ENCODE peak calls at places on chromosomes 12 and 14, in nine cellular contexts. X is NCI-H446 treated with DMSO at 0.1 percent for 48 hours; H is activated naive CD4-positive, alpha-beta T cell treated with Interleukin-2 at 50 U/mL for 16 hours; S is NCI-H2081; P is activated gamma-delta T cell treated with Interleukin-2 at 50 U/mL for 16 hours; N is brain microvascular endothelial cell; E is gastrocnemius medialis; O is globus pallidus; V is midbrain. M is an unnamed sample.

GRCh38 chr14:96399405-96399804 is 7.5 kb downstream of the AK7 start:
- DNase-seq in O (no peak), V (no peak), X (no peak), N (no peak), H (no peak), P (no peak), E (no peak), S (no peak), M (no peak)

GRCh38 chr14:62667515-62667914 is 377.7 kb downstream of the KCNH5 start:
- DNase-seq in S (no peak), P (no peak), H (no peak), V (no peak), X (no peak), E (no peak), O (no peak), N (no peak), M (no peak)

GRCh38 chr14:60650382-60650961 is 1.2 kb upstream of the SIX1 start:
- DNase-seq in S (no peak), E (peak), H (no peak), N (no peak), O (no peak), P (no peak), V (no peak), X (no peak), M (no peak)

GRCh38 chr14:51086044-51086443 is 8.9 kb downstream of the TRIM9 start:
- DNase-seq in S (no peak), P (no peak), E (no peak), N (no peak), X (no peak), H (no peak), O (no peak), V (no peak), M (no peak)

GRCh38 chr12:131928080-131928764 is 854 bp upstream of the PUS1 start:
- DNase-seq in X (no peak), O (no peak), H (no peak), S (peak), V (no peak), P (no peak), N (no peak), E (no peak), M (no peak)

GRCh38 chr12:19970116-19970515 is 398.2 kb upstream of the PDE3A start:
- DNase-seq in P (no peak), O (no peak), E (no peak), N (peak), H (no peak), X (peak), V (no peak), S (no peak), M (no peak)

GRCh38 chr12:105523164-105524057 is 192.9 kb downstream of the C12orf75 start:
- DNase-seq in E (peak), O (no peak), X (peak), V (no peak), H (no peak), S (no peak), N (peak), P (no peak), M (no peak)

GRCh38 chr14:61469771-61470170 is 148.4 kb downstream of the PRKCH start:
- DNase-seq in V (no peak), O (no peak), N (no peak), E (no peak), X (no peak), P (no peak), H (no peak), S (no peak), M (no peak)

GRCh38 chr14:45891417-45892080 is 638.5 kb upstream of the MIS18BP1 start:
- DNase-seq in N (no peak), S (peak), E (no peak), O (no peak), V (no peak), X (no peak), P (no peak), H (no peak), M (no peak)

GRCh38 chr14:106459971-106460730 is 933.8 kb downstream of the TMEM121 start:
- DNase-seq in N (no peak), S (no peak), E (no peak), V (no peak), H (peak), X (no peak), P (peak), O (no peak), M (peak)

GRCh38 chr12:14635776-14636175 is 60.6 kb downstream of the GUCY2C start:
- DNase-seq in O (no peak), X (no peak), H (no peak), P (no peak), V (no peak), S (no peak), E (no peak), N (peak), M (no peak)